ENCODE peak calls at places on chromosomes 16 and 17, in ten cellular contexts. One of them, this sample, is unnamed.

GRCh38 chr17:45367216-45367615 is 50.4 kb upstream of the MAP3K14 start:
- DNase-seq in H54: no peak
- DNase-seq in activated CD4-positive, CD25-positive, alpha-beta regulatory T cell: no peak
- DNase-seq in M059J: no peak
- DNase-seq in neuronal stem cell: no peak
- DNase-seq in activated effector memory CD4-positive, alpha-beta T cell treated with anti-CD3 and anti-CD28 coated beads, Interleukin-2, amount 50 U/mL, for 16 hours: no peak
- DNase-seq in WTC11: no peak
- DNase-seq in HFF-Myc: no peak
- DNase-seq in cardiac muscle cell: no peak
- DNase-seq in cardiac fibroblast: no peak
- DNase-seq in this sample: no peak

GRCh38 chr16:85220125-85220839 is 108.0 kb upstream of the CIBAR2 start:
- DNase-seq in cardiac fibroblast: peak
- DNase-seq in activated effector memory CD4-positive, alpha-beta T cell treated with anti-CD3 and anti-CD28 coated beads, Interleukin-2, amount 50 U/mL, for 16 hours: no peak
- DNase-seq in M059J: peak
- DNase-seq in cardiac muscle cell: no peak
- DNase-seq in HFF-Myc: peak
- DNase-seq in neuronal stem cell: no peak
- DNase-seq in WTC11: no peak
- DNase-seq in activated CD4-positive, CD25-positive, alpha-beta regulatory T cell: no peak
- DNase-seq in H54: no peak
- DNase-seq in this sample: peak

GRCh38 chr16:89572042-89572441 is 3.5 kb upstream of the CPNE7 start:
- DNase-seq in cardiac muscle cell: no peak
- DNase-seq in neuronal stem cell: no peak
- DNase-seq in M059J: no peak
- DNase-seq in activated effector memory CD4-positive, alpha-beta T cell treated with anti-CD3 and anti-CD28 coated beads, Interleukin-2, amount 50 U/mL, for 16 hours: no peak
- DNase-seq in cardiac fibroblast: no peak
- DNase-seq in H54: no peak
- DNase-seq in WTC11: no peak
- DNase-seq in HFF-Myc: no peak
- DNase-seq in activated CD4-positive, CD25-positive, alpha-beta regulatory T cell: no peak
- DNase-seq in this sample: no peak

GRCh38 chr17:1714980-1715802 is 5.0 kb upstream of the TLCD2 start:
- DNase-seq in cardiac muscle cell: peak
- DNase-seq in WTC11: peak
- DNase-seq in activated CD4-positive, CD25-positive, alpha-beta regulatory T cell: no peak
- DNase-seq in cardiac fibroblast: peak
- DNase-seq in activated effector memory CD4-positive, alpha-beta T cell treated with anti-CD3 and anti-CD28 coated beads, Interleukin-2, amount 50 U/mL, for 16 hours: peak
- DNase-seq in M059J: peak
- DNase-seq in H54: peak
- DNase-seq in neuronal stem cell: no peak
- DNase-seq in HFF-Myc: no peak
- DNase-seq in this sample: peak

GRCh38 chr16:68992521-68992920 is 112.9 kb upstream of the HAS3 start:
- DNase-seq in cardiac muscle cell: no peak
- DNase-seq in HFF-Myc: peak
- DNase-seq in cardiac fibroblast: peak
- DNase-seq in WTC11: no peak
- DNase-seq in activated effector memory CD4-positive, alpha-beta T cell treated with anti-CD3 and anti-CD28 coated beads, Interleukin-2, amount 50 U/mL, for 16 hours: no peak
- DNase-seq in activated CD4-positive, CD25-positive, alpha-beta regulatory T cell: no peak
- DNase-seq in neuronal stem cell: no peak
- DNase-seq in H54: no peak
- DNase-seq in M059J: peak
- DNase-seq in this sample: peak

GRCh38 chr17:45006927-45007461 is 38.9 kb upstream of the C1QL1 start:
- DNase-seq in cardiac fibroblast: no peak
- DNase-seq in H54: no peak
- DNase-seq in neuronal stem cell: no peak
- DNase-seq in HFF-Myc: no peak
- DNase-seq in activated CD4-positive, CD25-positive, alpha-beta regulatory T cell: no peak
- DNase-seq in M059J: no peak
- DNase-seq in activated effector memory CD4-positive, alpha-beta T cell treated with anti-CD3 and anti-CD28 coated beads, Interleukin-2, amount 50 U/mL, for 16 hours: no peak
- DNase-seq in WTC11: peak
- DNase-seq in cardiac muscle cell: no peak
- DNase-seq in this sample: no peak

GRCh38 chr16:87713469-87714229 is 52.1 kb downstream of the KLHDC4 start:
- DNase-seq in HFF-Myc: no peak
- DNase-seq in cardiac muscle cell: no peak
- DNase-seq in M059J: no peak
- DNase-seq in cardiac fibroblast: no peak
- DNase-seq in WTC11: no peak
- DNase-seq in activated effector memory CD4-positive, alpha-beta T cell treated with anti-CD3 and anti-CD28 coated beads, Interleukin-2, amount 50 U/mL, for 16 hours: peak
- DNase-seq in activated CD4-positive, CD25-positive, alpha-beta regulatory T cell: no peak
- DNase-seq in neuronal stem cell: no peak
- DNase-seq in H54: no peak
- DNase-seq in this sample: no peak

GRCh38 chr16:19601083-19601976 is 45.8 kb downstream of the VPS35L start:
- DNase-seq in WTC11: no peak
- DNase-seq in H54: peak
- DNase-seq in HFF-Myc: no peak
- DNase-seq in cardiac fibroblast: peak
- DNase-seq in activated effector memory CD4-positive, alpha-beta T cell treated with anti-CD3 and anti-CD28 coated beads, Interleukin-2, amount 50 U/mL, for 16 hours: no peak
- DNase-seq in neuronal stem cell: peak
- DNase-seq in cardiac muscle cell: peak
- DNase-seq in M059J: peak
- DNase-seq in activated CD4-positive, CD25-positive, alpha-beta regulatory T cell: no peak
- DNase-seq in this sample: peak

GRCh38 chr17:20268700-20269475 is 198.5 kb downstream of the LGALS9B start:
- DNase-seq in neuronal stem cell: peak
- DNase-seq in HFF-Myc: no peak
- DNase-seq in WTC11: no peak
- DNase-seq in activated CD4-positive, CD25-positive, alpha-beta regulatory T cell: no peak
- DNase-seq in activated effector memory CD4-positive, alpha-beta T cell treated with anti-CD3 and anti-CD28 coated beads, Interleukin-2, amount 50 U/mL, for 16 hours: no peak
- DNase-seq in H54: no peak
- DNase-seq in M059J: no peak
- DNase-seq in cardiac fibroblast: no peak
- DNase-seq in cardiac muscle cell: no peak
- DNase-seq in this sample: no peak

GRCh38 chr16:72241930-72242329 is 70.0 kb upstream of the PMFBP1 start:
- DNase-seq in cardiac fibroblast: peak
- DNase-seq in WTC11: no peak
- DNase-seq in M059J: peak
- DNase-seq in cardiac muscle cell: peak
- DNase-seq in activated CD4-positive, CD25-positive, alpha-beta regulatory T cell: no peak
- DNase-seq in HFF-Myc: peak
- DNase-seq in activated effector memory CD4-positive, alpha-beta T cell treated with anti-CD3 and anti-CD28 coated beads, Interleukin-2, amount 50 U/mL, for 16 hours: no peak
- DNase-seq in H54: peak
- DNase-seq in neuronal stem cell: peak
- DNase-seq in this sample: peak

GRCh38 chr17:62444063-62444462 is 20.4 kb downstream of the METTL2A start:
- DNase-seq in activated CD4-positive, CD25-positive, alpha-beta regulatory T cell: no peak
- DNase-seq in HFF-Myc: no peak
- DNase-seq in activated effector memory CD4-positive, alpha-beta T cell treated with anti-CD3 and anti-CD28 coated beads, Interleukin-2, amount 50 U/mL, for 16 hours: no peak
- DNase-seq in neuronal stem cell: no peak
- DNase-seq in H54: no peak
- DNase-seq in WTC11: no peak
- DNase-seq in M059J: no peak
- DNase-seq in cardiac fibroblast: no peak
- DNase-seq in cardiac muscle cell: no peak
- DNase-seq in this sample: no peak

GRCh38 chr17:70984873-70985272 is 815.5 kb downstream of the KCNJ2 start:
- DNase-seq in neuronal stem cell: no peak
- DNase-seq in WTC11: no peak
- DNase-seq in M059J: no peak
- DNase-seq in cardiac muscle cell: no peak
- DNase-seq in cardiac fibroblast: no peak
- DNase-seq in HFF-Myc: no peak
- DNase-seq in activated CD4-positive, CD25-positive, alpha-beta regulatory T cell: no peak
- DNase-seq in H54: no peak
- DNase-seq in activated effector memory CD4-positive, alpha-beta T cell treated with anti-CD3 and anti-CD28 coated beads, Interleukin-2, amount 50 U/mL, for 16 hours: no peak
- DNase-seq in this sample: no peak

GRCh38 chr16:78257376-78257728 is 157.9 kb downstream of the WWOX start:
- DNase-seq in activated effector memory CD4-positive, alpha-beta T cell treated with anti-CD3 and anti-CD28 coated beads, Interleukin-2, amount 50 U/mL, for 16 hours: no peak
- DNase-seq in HFF-Myc: no peak
- DNase-seq in activated CD4-positive, CD25-positive, alpha-beta regulatory T cell: no peak
- DNase-seq in H54: no peak
- DNase-seq in cardiac muscle cell: no peak
- DNase-seq in WTC11: no peak
- DNase-seq in neuronal stem cell: no peak
- DNase-seq in cardiac fibroblast: no peak
- DNase-seq in M059J: peak
- DNase-seq in this sample: no peak

GRCh38 chr17:45294506-45294905 is 22.3 kb downstream of the MAP3K14 start:
- DNase-seq in HFF-Myc: no peak
- DNase-seq in activated effector memory CD4-positive, alpha-beta T cell treated with anti-CD3 and anti-CD28 coated beads, Interleukin-2, amount 50 U/mL, for 16 hours: no peak
- DNase-seq in M059J: peak
- DNase-seq in cardiac fibroblast: peak
- DNase-seq in WTC11: no peak
- DNase-seq in H54: no peak
- DNase-seq in neuronal stem cell: no peak
- DNase-seq in activated CD4-positive, CD25-positive, alpha-beta regulatory T cell: no peak
- DNase-seq in cardiac muscle cell: no peak
- DNase-seq in this sample: peak

GRCh38 chr16:71628810-71629209 is 2.8 kb downstream of the MARVELD3 start:
- DNase-seq in activated CD4-positive, CD25-positive, alpha-beta regulatory T cell: no peak
- DNase-seq in H54: peak
- DNase-seq in WTC11: no peak
- DNase-seq in M059J: peak
- DNase-seq in activated effector memory CD4-positive, alpha-beta T cell treated with anti-CD3 and anti-CD28 coated beads, Interleukin-2, amount 50 U/mL, for 16 hours: no peak
- DNase-seq in cardiac fibroblast: peak
- DNase-seq in HFF-Myc: no peak
- DNase-seq in cardiac muscle cell: no peak
- DNase-seq in neuronal stem cell: no peak
- DNase-seq in this sample: peak

GRCh38 chr17:66455022-66455547 is 152.7 kb downstream of the PRKCA start:
- DNase-seq in neuronal stem cell: no peak
- DNase-seq in HFF-Myc: no peak
- DNase-seq in activated effector memory CD4-positive, alpha-beta T cell treated with anti-CD3 and anti-CD28 coated beads, Interleukin-2, amount 50 U/mL, for 16 hours: no peak
- DNase-seq in M059J: no peak
- DNase-seq in activated CD4-positive, CD25-positive, alpha-beta regulatory T cell: no peak
- DNase-seq in cardiac muscle cell: no peak
- DNase-seq in WTC11: no peak
- DNase-seq in H54: no peak
- DNase-seq in cardiac fibroblast: no peak
- DNase-seq in this sample: no peak

GRCh38 chr17:77420804-77421634 is 280.2 kb downstream of the SEC14L1 start:
- DNase-seq in activated effector memory CD4-positive, alpha-beta T cell treated with anti-CD3 and anti-CD28 coated beads, Interleukin-2, amount 50 U/mL, for 16 hours: peak
- DNase-seq in M059J: peak
- DNase-seq in HFF-Myc: no peak
- DNase-seq in WTC11: peak
- DNase-seq in H54: peak
- DNase-seq in cardiac muscle cell: peak
- DNase-seq in cardiac fibroblast: peak
- DNase-seq in activated CD4-positive, CD25-positive, alpha-beta regulatory T cell: no peak
- DNase-seq in neuronal stem cell: no peak
- DNase-seq in this sample: peak

GRCh38 chr17:72591500-72592241 is 470.9 kb downstream of the SOX9 start:
- DNase-seq in activated CD4-positive, CD25-positive, alpha-beta regulatory T cell: no peak
- DNase-seq in neuronal stem cell: peak
- DNase-seq in activated effector memory CD4-positive, alpha-beta T cell treated with anti-CD3 and anti-CD28 coated beads, Interleukin-2, amount 50 U/mL, for 16 hours: peak
- DNase-seq in H54: peak
- DNase-seq in WTC11: peak
- DNase-seq in cardiac muscle cell: peak
- DNase-seq in M059J: peak
- DNase-seq in cardiac fibroblast: peak
- DNase-seq in HFF-Myc: no peak
- DNase-seq in this sample: peak

GRCh38 chr17:17782425-17783120 is 54.2 kb downstream of the SREBF1 start:
- DNase-seq in neuronal stem cell: peak
- DNase-seq in activated effector memory CD4-positive, alpha-beta T cell treated with anti-CD3 and anti-CD28 coated beads, Interleukin-2, amount 50 U/mL, for 16 hours: no peak
- DNase-seq in cardiac fibroblast: no peak
- DNase-seq in M059J: peak
- DNase-seq in H54: no peak
- DNase-seq in WTC11: peak
- DNase-seq in cardiac muscle cell: peak
- DNase-seq in activated CD4-positive, CD25-positive, alpha-beta regulatory T cell: no peak
- DNase-seq in HFF-Myc: no peak
- DNase-seq in this sample: peak

GRCh38 chr17:17252149-17252810 is 15.3 kb upstream of the FLCN start:
- DNase-seq in H54: no peak
- DNase-seq in cardiac fibroblast: no peak
- DNase-seq in activated effector memory CD4-positive, alpha-beta T cell treated with anti-CD3 and anti-CD28 coated beads, Interleukin-2, amount 50 U/mL, for 16 hours: no peak
- DNase-seq in neuronal stem cell: no peak
- DNase-seq in WTC11: no peak
- DNase-seq in M059J: no peak
- DNase-seq in cardiac muscle cell: no peak
- DNase-seq in activated CD4-positive, CD25-positive, alpha-beta regulatory T cell: no peak
- DNase-seq in HFF-Myc: no peak
- DNase-seq in this sample: no peak

GRCh38 chr17:2263183-2263954 is 40.2 kb downstream of the SMG6 start:
- DNase-seq in M059J: no peak
- DNase-seq in cardiac muscle cell: no peak
- DNase-seq in neuronal stem cell: no peak
- DNase-seq in cardiac fibroblast: peak
- DNase-seq in activated CD4-positive, CD25-positive, alpha-beta regulatory T cell: no peak
- DNase-seq in HFF-Myc: no peak
- DNase-seq in activated effector memory CD4-positive, alpha-beta T cell treated with anti-CD3 and anti-CD28 coated beads, Interleukin-2, amount 50 U/mL, for 16 hours: no peak
- DNase-seq in H54: no peak
- DNase-seq in WTC11: no peak
- DNase-seq in this sample: no peak

GRCh38 chr16:68954871-68955635 is 111.7 kb downstream of the TANGO6 start:
- DNase-seq in activated CD4-positive, CD25-positive, alpha-beta regulatory T cell: no peak
- DNase-seq in activated effector memory CD4-positive, alpha-beta T cell treated with anti-CD3 and anti-CD28 coated beads, Interleukin-2, amount 50 U/mL, for 16 hours: no peak
- DNase-seq in cardiac muscle cell: no peak
- DNase-seq in neuronal stem cell: no peak
- DNase-seq in H54: no peak
- DNase-seq in M059J: no peak
- DNase-seq in cardiac fibroblast: no peak
- DNase-seq in WTC11: no peak
- DNase-seq in HFF-Myc: no peak
- DNase-seq in this sample: no peak

GRCh38 chr16:86243123-86243473 is 267.2 kb upstream of the FOXF1 start:
- DNase-seq in cardiac muscle cell: no peak
- DNase-seq in HFF-Myc: no peak
- DNase-seq in activated CD4-positive, CD25-positive, alpha-beta regulatory T cell: no peak
- DNase-seq in activated effector memory CD4-positive, alpha-beta T cell treated with anti-CD3 and anti-CD28 coated beads, Interleukin-2, amount 50 U/mL, for 16 hours: no peak
- DNase-seq in M059J: no peak
- DNase-seq in cardiac fibroblast: no peak
- DNase-seq in WTC11: no peak
- DNase-seq in neuronal stem cell: no peak
- DNase-seq in H54: no peak
- DNase-seq in this sample: no peak

GRCh38 chr17:50027639-50028206 is 28.2 kb upstream of the ITGA3 start:
- DNase-seq in WTC11: no peak
- DNase-seq in cardiac fibroblast: peak
- DNase-seq in activated effector memory CD4-positive, alpha-beta T cell treated with anti-CD3 and anti-CD28 coated beads, Interleukin-2, amount 50 U/mL, for 16 hours: no peak
- DNase-seq in H54: peak
- DNase-seq in cardiac muscle cell: no peak
- DNase-seq in activated CD4-positive, CD25-positive, alpha-beta regulatory T cell: no peak
- DNase-seq in M059J: peak
- DNase-seq in neuronal stem cell: no peak
- DNase-seq in HFF-Myc: peak
- DNase-seq in this sample: peak

GRCh38 chr17:35700157-35700556 is 31.3 kb upstream of the RASL10B start:
- DNase-seq in HFF-Myc: no peak
- DNase-seq in cardiac fibroblast: peak
- DNase-seq in activated CD4-positive, CD25-positive, alpha-beta regulatory T cell: no peak
- DNase-seq in activated effector memory CD4-positive, alpha-beta T cell treated with anti-CD3 and anti-CD28 coated beads, Interleukin-2, amount 50 U/mL, for 16 hours: no peak
- DNase-seq in neuronal stem cell: no peak
- DNase-seq in M059J: no peak
- DNase-seq in H54: no peak
- DNase-seq in cardiac muscle cell: no peak
- DNase-seq in WTC11: no peak
- DNase-seq in this sample: peak

GRCh38 chr16:56289862-56290261 is 98.6 kb downstream of the GNAO1 start:
- DNase-seq in cardiac fibroblast: no peak
- DNase-seq in H54: no peak
- DNase-seq in M059J: no peak
- DNase-seq in neuronal stem cell: no peak
- DNase-seq in activated effector memory CD4-positive, alpha-beta T cell treated with anti-CD3 and anti-CD28 coated beads, Interleukin-2, amount 50 U/mL, for 16 hours: no peak
- DNase-seq in HFF-Myc: no peak
- DNase-seq in cardiac muscle cell: peak
- DNase-seq in activated CD4-positive, CD25-positive, alpha-beta regulatory T cell: no peak
- DNase-seq in WTC11: no peak
- DNase-seq in this sample: no peak

GRCh38 chr17:60766778-60767190 is 89.1 kb downstream of the BCAS3 start:
- DNase-seq in M059J: no peak
- DNase-seq in neuronal stem cell: no peak
- DNase-seq in H54: no peak
- DNase-seq in HFF-Myc: no peak
- DNase-seq in cardiac fibroblast: no peak
- DNase-seq in activated effector memory CD4-positive, alpha-beta T cell treated with anti-CD3 and anti-CD28 coated beads, Interleukin-2, amount 50 U/mL, for 16 hours: peak
- DNase-seq in WTC11: peak
- DNase-seq in activated CD4-positive, CD25-positive, alpha-beta regulatory T cell: no peak
- DNase-seq in cardiac muscle cell: no peak
- DNase-seq in this sample: no peak

GRCh38 chr17:35890774-35891155 is 10.6 kb upstream of the CCL5 start:
- DNase-seq in cardiac muscle cell: no peak
- DNase-seq in activated effector memory CD4-positive, alpha-beta T cell treated with anti-CD3 and anti-CD28 coated beads, Interleukin-2, amount 50 U/mL, for 16 hours: peak
- DNase-seq in cardiac fibroblast: no peak
- DNase-seq in neuronal stem cell: no peak
- DNase-seq in M059J: peak
- DNase-seq in activated CD4-positive, CD25-positive, alpha-beta regulatory T cell: no peak
- DNase-seq in WTC11: no peak
- DNase-seq in HFF-Myc: no peak
- DNase-seq in H54: no peak
- DNase-seq in this sample: no peak